ENCODE peak calls at places on chromosome 12, in eight cellular contexts. One of them, this sample, is unnamed.

GRCh38 chr12:49274396-49275069 is 9.7 kb downstream of the TUBA1C start:
- DNase-seq in activated effector memory CD4-positive, alpha-beta T cell treated with anti-CD3 and anti-CD28 coated beads, Interleukin-2, amount 50 U/mL, for 16 hours: no peak
- DNase-seq in neural crest cell: no peak
- DNase-seq in sciatic nerve: no peak
- DNase-seq in NCI-H1092 treated with DMSO at 0.1 percent for 48 hours: no peak
- DNase-seq in stimulated activated CD4-positive, alpha-beta T cell treated with anti-CD3 and anti-CD28 coated beads, Interleukin-1b, Interleukin-23, amount 100 ng/mL, for 48 hours: no peak
- DNase-seq in left cardiac atrium: no peak
- DNase-seq in HTR-8/SVneo: no peak
- DNase-seq in this sample: no peak

GRCh38 chr12:65565601-65566560 is 258.4 kb upstream of the HMGA2 start:
- DNase-seq in activated effector memory CD4-positive, alpha-beta T cell treated with anti-CD3 and anti-CD28 coated beads, Interleukin-2, amount 50 U/mL, for 16 hours: no peak
- DNase-seq in neural crest cell: no peak
- DNase-seq in sciatic nerve: no peak
- DNase-seq in NCI-H1092 treated with DMSO at 0.1 percent for 48 hours: no peak
- DNase-seq in stimulated activated CD4-positive, alpha-beta T cell treated with anti-CD3 and anti-CD28 coated beads, Interleukin-1b, Interleukin-23, amount 100 ng/mL, for 48 hours: no peak
- DNase-seq in left cardiac atrium: no peak
- DNase-seq in HTR-8/SVneo: peak
- DNase-seq in this sample: no peak

GRCh38 chr12:94134226-94134795 is 14.1 kb upstream of the PLXNC1 start:
- DNase-seq in activated effector memory CD4-positive, alpha-beta T cell treated with anti-CD3 and anti-CD28 coated beads, Interleukin-2, amount 50 U/mL, for 16 hours: no peak
- DNase-seq in neural crest cell: peak
- DNase-seq in sciatic nerve: no peak
- DNase-seq in NCI-H1092 treated with DMSO at 0.1 percent for 48 hours: peak
- DNase-seq in stimulated activated CD4-positive, alpha-beta T cell treated with anti-CD3 and anti-CD28 coated beads, Interleukin-1b, Interleukin-23, amount 100 ng/mL, for 48 hours: peak
- DNase-seq in left cardiac atrium: no peak
- DNase-seq in HTR-8/SVneo: peak
- DNase-seq in this sample: no peak

GRCh38 chr12:57236925-57237652 is 7.6 kb downstream of the SHMT2 start:
- DNase-seq in activated effector memory CD4-positive, alpha-beta T cell treated with anti-CD3 and anti-CD28 coated beads, Interleukin-2, amount 50 U/mL, for 16 hours: no peak
- DNase-seq in neural crest cell: no peak
- DNase-seq in sciatic nerve: no peak
- DNase-seq in NCI-H1092 treated with DMSO at 0.1 percent for 48 hours: no peak
- DNase-seq in stimulated activated CD4-positive, alpha-beta T cell treated with anti-CD3 and anti-CD28 coated beads, Interleukin-1b, Interleukin-23, amount 100 ng/mL, for 48 hours: no peak
- DNase-seq in left cardiac atrium: no peak
- DNase-seq in HTR-8/SVneo: no peak
- DNase-seq in this sample: no peak

GRCh38 chr12:50353404-50353803 is 43.0 kb downstream of the FAM186A start:
- DNase-seq in activated effector memory CD4-positive, alpha-beta T cell treated with anti-CD3 and anti-CD28 coated beads, Interleukin-2, amount 50 U/mL, for 16 hours: no peak
- DNase-seq in neural crest cell: no peak
- DNase-seq in sciatic nerve: no peak
- DNase-seq in NCI-H1092 treated with DMSO at 0.1 percent for 48 hours: no peak
- DNase-seq in stimulated activated CD4-positive, alpha-beta T cell treated with anti-CD3 and anti-CD28 coated beads, Interleukin-1b, Interleukin-23, amount 100 ng/mL, for 48 hours: no peak
- DNase-seq in left cardiac atrium: no peak
- DNase-seq in HTR-8/SVneo: no peak
- DNase-seq in this sample: no peak

GRCh38 chr12:121467638-121468403 is 67.9 kb downstream of the RNF34 start:
- DNase-seq in activated effector memory CD4-positive, alpha-beta T cell treated with anti-CD3 and anti-CD28 coated beads, Interleukin-2, amount 50 U/mL, for 16 hours: no peak
- DNase-seq in neural crest cell: peak
- DNase-seq in sciatic nerve: peak
- DNase-seq in NCI-H1092 treated with DMSO at 0.1 percent for 48 hours: peak
- DNase-seq in stimulated activated CD4-positive, alpha-beta T cell treated with anti-CD3 and anti-CD28 coated beads, Interleukin-1b, Interleukin-23, amount 100 ng/mL, for 48 hours: no peak
- DNase-seq in left cardiac atrium: peak
- DNase-seq in HTR-8/SVneo: no peak
- DNase-seq in this sample: no peak

GRCh38 chr12:105077435-105077834 is 6.8 kb downstream of the ALDH1L2 start:
- DNase-seq in activated effector memory CD4-positive, alpha-beta T cell treated with anti-CD3 and anti-CD28 coated beads, Interleukin-2, amount 50 U/mL, for 16 hours: no peak
- DNase-seq in neural crest cell: no peak
- DNase-seq in sciatic nerve: no peak
- DNase-seq in NCI-H1092 treated with DMSO at 0.1 percent for 48 hours: no peak
- DNase-seq in stimulated activated CD4-positive, alpha-beta T cell treated with anti-CD3 and anti-CD28 coated beads, Interleukin-1b, Interleukin-23, amount 100 ng/mL, for 48 hours: no peak
- DNase-seq in left cardiac atrium: no peak
- DNase-seq in HTR-8/SVneo: no peak
- DNase-seq in this sample: no peak

GRCh38 chr12:60630796-60631195 is 1035.0 kb downstream of the SLC16A7 start:
- DNase-seq in activated effector memory CD4-positive, alpha-beta T cell treated with anti-CD3 and anti-CD28 coated beads, Interleukin-2, amount 50 U/mL, for 16 hours: no peak
- DNase-seq in neural crest cell: no peak
- DNase-seq in sciatic nerve: no peak
- DNase-seq in NCI-H1092 treated with DMSO at 0.1 percent for 48 hours: no peak
- DNase-seq in stimulated activated CD4-positive, alpha-beta T cell treated with anti-CD3 and anti-CD28 coated beads, Interleukin-1b, Interleukin-23, amount 100 ng/mL, for 48 hours: no peak
- DNase-seq in left cardiac atrium: no peak
- DNase-seq in HTR-8/SVneo: no peak
- DNase-seq in this sample: no peak

GRCh38 chr12:47270782-47271664 is 191.3 kb upstream of the AMIGO2 start:
- DNase-seq in activated effector memory CD4-positive, alpha-beta T cell treated with anti-CD3 and anti-CD28 coated beads, Interleukin-2, amount 50 U/mL, for 16 hours: no peak
- DNase-seq in neural crest cell: no peak
- DNase-seq in sciatic nerve: no peak
- DNase-seq in NCI-H1092 treated with DMSO at 0.1 percent for 48 hours: no peak
- DNase-seq in stimulated activated CD4-positive, alpha-beta T cell treated with anti-CD3 and anti-CD28 coated beads, Interleukin-1b, Interleukin-23, amount 100 ng/mL, for 48 hours: no peak
- DNase-seq in left cardiac atrium: no peak
- DNase-seq in HTR-8/SVneo: peak
- DNase-seq in this sample: no peak